ENCODE peak calls at places on chromosomes 7 and 10, in seven cellular contexts. R is AML-193; V is KBM-7; P is kidney glomerular epithelial cell; E is activated gamma-delta T cell treated with anti-CD3 and anti-CD28 coated beads, Interleukin-2, amount 50 U/mL, for 16 hours; X is GM23338; U is NCI-H1105. I is an unnamed sample.

GRCh38 chr10:50621981-50622496 is 1.7 kb downstream of the SGMS1 start:
- DNase-seq in R (peak), V (peak), P (peak), E (peak), X (peak), U (peak), I (peak)

GRCh38 chr10:58023341-58024073 is 244.2 kb downstream of the IPMK start:
- DNase-seq in R (no peak), V (no peak), P (peak), E (no peak), X (no peak), U (no peak), I (peak)

GRCh38 chr10:60073781-60074656 is 167.7 kb upstream of the CCDC6 start:
- DNase-seq in R (no peak), V (no peak), P (no peak), E (no peak), X (no peak), U (no peak), I (no peak)

GRCh38 chr10:34526758-34527730 is 288.1 kb downstream of the PARD3 start:
- DNase-seq in R (no peak), V (peak), P (peak), E (no peak), X (peak), U (no peak), I (peak)

GRCh38 chr10:116868722-116869121 is 19.4 kb downstream of the ENO4 start:
- DNase-seq in R (no peak), V (no peak), P (no peak), E (no peak), X (no peak), U (no peak), I (no peak)

GRCh38 chr10:71933651-71934050 is 30.5 kb upstream of the CHST3 start:
- DNase-seq in R (no peak), V (no peak), P (no peak), E (no peak), X (no peak), U (no peak), I (no peak)

GRCh38 chr10:6321880-6322279 is 119.1 kb downstream of the PFKFB3 start:
- DNase-seq in R (no peak), V (no peak), P (no peak), E (no peak), X (no peak), U (no peak), I (peak)

GRCh38 chr7:148916186-148916585 is 32.1 kb upstream of the EZH2 start:
- DNase-seq in R (no peak), V (no peak), P (no peak), E (no peak), X (no peak), U (no peak), I (no peak)

GRCh38 chr7:155352753-155353115 is 55.1 kb downstream of the INSIG1 start:
- DNase-seq in R (no peak), V (no peak), P (no peak), E (no peak), X (no peak), U (no peak), I (no peak)

GRCh38 chr10:97850446-97850845 is 803 bp downstream of the GOLGA7B start:
- DNase-seq in R (no peak), V (no peak), P (no peak), E (no peak), X (peak), U (peak), I (no peak)

GRCh38 chr7:68321076-68321639 is 1277.1 kb upstream of the AUTS2 start:
- DNase-seq in R (no peak), V (peak), P (peak), E (no peak), X (no peak), U (peak), I (peak)

GRCh38 chr7:19663816-19664531 is 44.9 kb downstream of the POLR1F start:
- DNase-seq in R (no peak), V (peak), P (no peak), E (no peak), X (no peak), U (peak), I (no peak)

GRCh38 chr7:142400042-142400441 is 142.2 kb upstream of the PRSS58 start:
- DNase-seq in R (no peak), V (no peak), P (no peak), E (no peak), X (no peak), U (no peak), I (no peak)

GRCh38 chr10:1268856-1269255 is 212.7 kb downstream of the WDR37 start:
- DNase-seq in R (peak), V (peak), P (no peak), E (no peak), X (peak), U (no peak), I (no peak)

I was measured in Caki2.